ENCODE peak calls at places on chromosomes 2 and 18, in eight cellular contexts. J, D, X, M, O, Q, Y and Z are unnamed samples.

GRCh38 chr18:64100136-64100922 is 48.6 kb downstream of the LINC00305 start:
- DNase-seq in J (no peak), D (no peak), X (no peak), M (peak; percentile 20), O (no peak), Q (no peak), Y (no peak), Z (peak; percentile 58)

GRCh38 chr18:5237083-5237722 is 40.1 kb upstream of the AKAIN1 start:
- DNase-seq in J (no peak), D (peak; percentile 2), X (no peak), M (peak; percentile 21), O (peak; percentile 34), Q (no peak), Y (no peak), Z (peak; percentile 19)

GRCh38 chr2:66854304-66854703 is 419.4 kb downstream of the MEIS1 start:
- DNase-seq in J (no peak), D (no peak), X (no peak), M (no peak), O (no peak), Q (no peak), Y (no peak), Z (no peak)

GRCh38 chr2:53593891-53594585 is 173.6 kb upstream of the CHAC2 start:
- DNase-seq in J (peak; percentile 24), D (peak; percentile 58), X (no peak), M (no peak), O (peak; percentile 41), Q (no peak), Y (no peak), Z (no peak)

GRCh38 chr18:2923464-2923863 is 76.7 kb downstream of the EMILIN2 start:
- DNase-seq in J (no peak), D (peak; percentile 15), X (no peak), M (no peak), O (no peak), Q (no peak), Y (no peak), Z (no peak)

GRCh38 chr2:186347472-186347871 is 138.6 kb upstream of the ZC3H15 start:
- DNase-seq in J (no peak), D (peak; percentile 67), X (no peak), M (no peak), O (peak; percentile 27), Q (no peak), Y (peak; percentile 25), Z (no peak)

GRCh38 chr2:164542584-164543021 is 78.7 kb downstream of the GRB14 start:
- DNase-seq in J (no peak), D (peak; percentile 54), X (no peak), M (no peak), O (peak; percentile 20), Q (no peak), Y (no peak), Z (no peak)

GRCh38 chr2:238203973-238204683 is 633 bp upstream of the ILKAP start:
- DNase-seq in J (no peak), D (no peak), X (no peak), M (no peak), O (no peak), Q (no peak), Y (no peak), Z (peak; percentile 10)

GRCh38 chr2:181465686-181466375 is 8.6 kb downstream of the ITGA4 start:
- DNase-seq in J (no peak), D (no peak), X (no peak), M (no peak), O (peak; percentile 86), Q (no peak), Y (no peak), Z (no peak)

GRCh38 chr2:138428710-138429440 is 72.7 kb upstream of the SPOPL start:
- DNase-seq in J (no peak), D (no peak), X (no peak), M (no peak), O (no peak), Q (peak; percentile 30), Y (no peak), Z (no peak)

GRCh38 chr2:60513191-60513590 is 40.3 kb downstream of the BCL11A start:
- DNase-seq in J (no peak), D (no peak), X (no peak), M (no peak), O (no peak), Q (no peak), Y (no peak), Z (no peak)
- H3K4me1 ChIP-seq in J (peaks cover 8% of the 10 kb centered on the region), D (peaks cover 35% of the 10 kb centered on the region), X (peaks cover 57% of the 10 kb centered on the region), M (no peaks in the 10 kb centered on the region), O (peaks cover 34% of the 10 kb centered on the region), Q (peaks cover 99% of the 10 kb centered on the region), Y (no peaks in the 10 kb centered on the region), Z (peaks cover 48% of the 10 kb centered on the region)

DNA sequence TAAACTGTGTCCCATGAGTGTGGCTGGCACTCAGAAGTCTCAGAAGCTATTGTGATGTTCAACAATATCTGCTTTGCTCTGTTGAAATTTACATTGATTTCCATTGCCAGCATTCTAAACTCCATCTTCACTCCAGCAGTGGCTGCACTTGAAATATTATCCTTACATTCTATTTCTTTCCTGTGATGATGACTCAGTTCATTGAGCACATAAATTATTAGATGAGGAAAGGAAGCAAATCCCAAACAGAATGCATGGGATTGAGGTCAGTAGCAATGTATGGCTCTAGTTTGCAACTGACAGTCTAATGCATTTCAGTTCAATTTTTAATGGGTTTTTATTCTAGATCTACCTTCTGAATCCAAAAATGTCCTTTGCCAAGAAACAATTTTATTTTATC is 92.4 kb upstream of the TTN start:
- DNase-seq in J (no peak), D (peak; percentile 44), X (no peak), M (no peak), O (no peak), Q (no peak), Y (no peak), Z (no peak)
- H3K4me3 ChIP-seq in J (no peak overlapping the region), D (no peak overlapping the region), X (no peak overlapping the region), M (no peak overlapping the region), O (no peak overlapping the region), Q (no peak overlapping the region), Y (no peak overlapping the region), Z (no peak overlapping the region)

GRCh38 chr2:82795446-82795845 is 1663.6 kb downstream of the SUCLG1 start:
- DNase-seq in J (peak; percentile 18), D (peak; percentile 81), X (no peak), M (no peak), O (peak; percentile 24), Q (no peak), Y (no peak), Z (no peak)

GRCh38 chr2:82792316-82792715 is 1666.8 kb downstream of the SUCLG1 start:
- DNase-seq in J (no peak), D (peak; percentile 25), X (no peak), M (no peak), O (no peak), Q (no peak), Y (no peak), Z (no peak)

GRCh38 chr2:82789886-82790276 is 1669.2 kb downstream of the SUCLG1 start:
- DNase-seq in J (no peak), D (peak; percentile 49), X (no peak), M (no peak), O (no peak), Q (no peak), Y (no peak), Z (no peak)

GRCh38 chr2:82796132-82796531 is 1662.9 kb downstream of the SUCLG1 start:
- DNase-seq in J (no peak), D (peak; percentile 68), X (no peak), M (no peak), O (no peak), Q (no peak), Y (no peak), Z (no peak)

DNA sequence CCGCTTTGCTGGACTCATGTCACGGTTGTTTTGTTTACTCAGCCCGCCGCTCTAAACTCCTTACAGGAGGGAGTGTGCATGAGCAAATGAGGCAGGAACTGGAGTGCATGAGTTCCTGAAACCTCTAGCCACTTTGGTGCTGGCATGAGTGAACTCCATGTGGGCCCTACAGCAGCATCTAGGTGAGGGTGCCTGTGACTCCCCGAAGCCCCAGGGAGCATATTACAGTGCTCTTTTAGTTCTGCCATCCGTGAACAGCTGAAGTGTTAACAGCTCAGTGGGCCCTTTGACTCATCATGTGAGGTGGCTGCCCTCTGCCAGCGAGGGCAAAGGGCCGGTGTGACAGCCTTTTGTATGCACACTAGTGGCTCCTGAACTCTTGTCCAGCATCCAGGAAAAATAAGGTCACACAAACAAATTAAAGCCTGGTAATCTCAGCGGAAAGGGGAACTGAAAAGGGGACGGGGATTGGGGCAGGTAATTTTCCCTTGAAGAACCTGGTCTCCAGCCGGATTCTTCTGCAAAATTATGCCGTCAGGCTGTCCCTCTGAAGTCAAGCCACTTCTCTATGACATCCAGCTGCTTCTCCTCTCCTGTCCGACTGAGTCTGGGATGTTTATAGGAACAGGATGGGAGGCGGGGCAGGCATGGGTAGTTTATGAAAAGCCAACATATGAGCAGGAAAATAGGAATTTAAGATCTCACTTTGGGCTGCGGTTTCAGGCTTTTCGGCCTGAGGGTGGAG is 1668.6 kb downstream of the SUCLG1 start:
- DNase-seq in J (no peak), D (peak; percentile 77), X (peak; percentile 8), M (no peak), O (peak; percentile 4), Q (no peak), Y (no peak), Z (no peak)
- TF ChIP-seq EZH2phosphoT487 in J (no peak), D (no peak), X (no peak), M (no peak), O (no peak), Q (no peak), Y (no peak), Z (no peak)

GRCh38 chr2:29582062-29582461 is 339.3 kb downstream of the ALK start:
- DNase-seq in J (no peak), D (no peak), X (no peak), M (no peak), O (no peak), Q (no peak), Y (no peak), Z (peak; percentile 17)
- H3K4me1 ChIP-seq in J (no peaks in the 10 kb centered on the region), D (peaks cover 33% of the 10 kb centered on the region), X (no peaks in the 10 kb centered on the region), M (no peaks in the 10 kb centered on the region), O (no peaks in the 10 kb centered on the region), Q (peaks cover 5% of the 10 kb centered on the region), Y (peaks cover 87% of the 10 kb centered on the region), Z (peaks cover 3% of the 10 kb centered on the region)

GRCh38 chr2:223954401-223954800 is 2.9 kb upstream of the MRPL44 start:
- DNase-seq in J (no peak), D (no peak), X (peak; percentile 53), M (no peak), O (peak; percentile 86), Q (no peak), Y (no peak), Z (no peak)

GRCh38 chr2:223950448-223951347 is 5.6 kb upstream of the WDFY1 start:
- DNase-seq in J (no peak), D (no peak), X (no peak), M (no peak), O (no peak), Q (peak; percentile 44), Y (no peak), Z (peak; percentile 37)

GRCh38 chr2:223949241-223949640 is 4.1 kb upstream of the WDFY1 start:
- DNase-seq in J (no peak), D (no peak), X (no peak), M (no peak), O (no peak), Q (no peak), Y (no peak), Z (peak; percentile 67)

GRCh38 chr2:223956267-223956666 is 996 bp upstream of the MRPL44 start:
- DNase-seq in J (no peak), D (no peak), X (no peak), M (no peak), O (no peak), Q (no peak), Y (no peak), Z (no peak)

GRCh38 chr2:223952280-223952968 is 4.8 kb upstream of the MRPL44 start:
- DNase-seq in J (no peak), D (no peak), X (no peak), M (peak; percentile 79), O (no peak), Q (no peak), Y (no peak), Z (peak; percentile 81)
- H3K4me3 ChIP-seq in J (no peak overlapping the region), D (no peak overlapping the region), X (no peak overlapping the region), M (peak overlapping the region; percentile 25), O (no peak overlapping the region), Q (no peak overlapping the region), Y (no peak overlapping the region), Z (peak overlapping the region; percentile 46)